ENCODE peak calls at places on chromosomes 12 and 14, in eight cellular contexts. H, N, Y, V, Q, L, I and A are unnamed samples. For H3K4me1, the result is how much of the 10 kb centered on the place peaks cover.

GRCh38 chr14:63046339-63047268 is 1.3 kb upstream of the KCNH5 start:
- DNase-seq in H (no peak), N (peak), Y (no peak), V (no peak), L (peak), Q (no peak), I (no peak), A (no peak)

GRCh38 chr12:59113831-59114273 is 193.5 kb upstream of the LRIG3 start:
- DNase-seq in H (peak), N (peak), V (peak), I (no peak), L (peak), Q (peak), Y (peak), A (peak)

GRCh38 chr14:101616202-101616601 is 54.9 kb downstream of the DIO3 start:
- DNase-seq in N (no peak), Y (no peak), V (no peak), L (no peak), Q (no peak), I (no peak), H (no peak), A (no peak)

GRCh38 chr12:128265566-128265965 is 1.4 kb upstream of the TMEM132C start:
- DNase-seq in H (no peak), N (no peak), Q (no peak), V (no peak), Y (no peak), I (no peak), L (no peak), A (no peak)

GRCh38 chr12:87809916-87810315 is 219.3 kb downstream of the C12orf50 start:
- DNase-seq in I (no peak), N (no peak), Y (no peak), Q (peak), L (no peak), H (no peak), V (no peak), A (no peak)

GRCh38 chr14:21204167-21205025 is 48.5 kb upstream of the OR5AU1 start:
- DNase-seq in Q (no peak), H (no peak), I (no peak), L (no peak), V (no peak), N (no peak), Y (no peak), A (no peak)

GRCh38 chr14:58167057-58167456 is 15.0 kb upstream of the ARMH4 start:
- DNase-seq in Q (no peak), I (no peak), V (no peak), N (no peak), L (no peak), Y (no peak), H (no peak), A (no peak)

GRCh38 chr12:125271850-125272249 is 206.6 kb downstream of the AACS start:
- DNase-seq in I (no peak), L (no peak), Y (no peak), V (no peak), H (no peak), N (no peak), Q (no peak), A (no peak)

GRCh38 chr12:94561943-94562411 is 88.4 kb downstream of the TMCC3 start:
- DNase-seq in Y (no peak), Q (no peak), I (no peak), N (peak), V (no peak), L (no peak), H (peak), A (no peak)

GRCh38 chr14:28870033-28870564 is 103.5 kb downstream of the FOXG1 start:
- DNase-seq in N (no peak), Q (peak), H (no peak), V (no peak), I (no peak), L (no peak), Y (no peak), A (no peak)

GRCh38 chr12:22275847-22276246 is 58.7 kb downstream of the ST8SIA1 start:
- DNase-seq in Q (peak), Y (peak), V (no peak), N (peak), L (no peak), H (peak), I (no peak), A (peak)

GRCh38 chr12:118015306-118015705 is 1.2 kb upstream of the RFC5 start:
- DNase-seq in Y (no peak), I (no peak), V (no peak), N (peak), L (no peak), Q (no peak), H (no peak), A (no peak)

GRCh38 chr14:105315211-105315721 is 718 bp downstream of the PACS2 start:
- DNase-seq in I (no peak), N (peak), H (no peak), Y (peak), V (no peak), L (peak), Q (peak), A (peak)

GRCh38 chr12:40034712-40035111 is 71.2 kb downstream of the SLC2A13 start:
- DNase-seq in N (no peak), Y (no peak), I (no peak), L (peak), V (no peak), H (no peak), Q (no peak), A (no peak)

GRCh38 chr14:76267322-76268012 is 108.5 kb upstream of the ESRRB start:
- DNase-seq in H (peak), V (no peak), I (no peak), L (peak), N (peak), Y (peak), Q (peak), A (peak)

GRCh38 chr14:21215879-21216251 is 53.4 kb downstream of the HNRNPC start:
- DNase-seq in V (no peak), L (no peak), Y (no peak), H (no peak), N (no peak), I (no peak), Q (no peak), A (no peak)

GRCh38 chr14:90532826-90533525 is 136.1 kb downstream of the CALM1 start:
- DNase-seq in I (no peak), V (no peak), L (no peak), Y (no peak), N (no peak), Q (peak), H (no peak), A (no peak)

GRCh38 chr12:79344855-79345840 is 345.6 kb downstream of the PAWR start:
- DNase-seq in Y (no peak), Q (no peak), V (peak), I (no peak), L (peak), H (no peak), N (peak), A (peak)

GRCh38 chr12:95473440-95473946 is 459 bp upstream of the METAP2 start:
- DNase-seq in V (no peak), L (peak), Y (peak), H (no peak), I (no peak), N (no peak), Q (no peak), A (peak)

GRCh38 chr12:93302331-93303229 is 75.1 kb upstream of the NUDT4 start:
- DNase-seq in N (no peak), L (no peak), I (no peak), Q (peak), H (no peak), Y (no peak), V (peak), A (no peak)

GRCh38 chr12:75623631-75624118 is 112.3 kb upstream of the KRR1 start:
- DNase-seq in H (no peak), Q (no peak), I (no peak), Y (no peak), L (peak), V (no peak), N (peak), A (peak)

GRCh38 chr12:116735951-116736599 is 1.8 kb downstream of the SPRING1 start:
- DNase-seq in H (no peak), Y (no peak), N (peak), I (no peak), V (no peak), L (no peak), Q (peak), A (peak)

DNA sequence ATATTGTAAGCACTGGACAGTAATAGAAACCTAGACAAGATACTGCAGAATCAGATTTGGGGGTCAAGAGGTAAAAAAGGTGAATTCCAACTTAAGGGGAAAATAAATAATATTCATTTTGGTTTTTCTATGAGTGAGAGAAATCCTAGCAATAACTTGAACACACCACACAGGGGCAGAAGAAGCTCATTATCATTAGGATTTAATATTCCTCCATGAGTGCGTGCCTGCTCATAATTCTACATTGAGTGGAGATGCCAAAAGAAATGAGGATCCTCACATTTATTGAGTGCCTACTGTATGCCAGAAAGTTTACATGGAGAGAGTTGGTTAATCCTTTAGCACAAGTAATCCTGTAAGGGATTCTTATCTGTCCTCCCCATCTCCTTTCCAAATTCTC is 40.5 kb upstream of the C14orf132 start:
- DNase-seq in V (no peak), H (no peak), L (no peak), N (no peak), I (no peak), Q (peak), Y (no peak), A (no peak)
- TF ChIP-seq CTCF in V (peak), H (peak), L (peak), N (peak), I (peak), Q (peak), Y (peak), A (peak)

GRCh38 chr14:74616507-74616906 is 4.5 kb upstream of the LTBP2 start:
- DNase-seq in V (no peak), H (no peak), N (peak), L (no peak), I (no peak), Q (peak), Y (no peak), A (no peak)
- H3K4me1 ChIP-seq in V (under half), H (half or more), N (under half), L (under half), I (half or more), Q (half or more), Y (half or more), A (under half)

GRCh38 chr12:69602954-69603353 is 7.8 kb downstream of the LRRC10 start:
- DNase-seq in I (no peak), V (no peak), Q (no peak), H (no peak), N (no peak), Y (no peak), L (peak), A (no peak)
- TF ChIP-seq CTCF in I (no peak), V (peak), Q (no peak), H (no peak), N (peak), Y (no peak), L (peak), A (peak)

GRCh38 chr14:68789798-68790655 is 2.8 kb downstream of the ZFP36L1 start:
- DNase-seq in H (no peak), L (peak), Q (peak), Y (peak), N (peak), V (no peak), I (peak), A (no peak)

GRCh38 chr14:68786491-68787234 is 6.2 kb downstream of the ZFP36L1 start:
- DNase-seq in L (peak), V (no peak), N (peak), I (peak), H (no peak), Q (peak), Y (no peak), A (no peak)

GRCh38 chr14:68789002-68789797 is 3.7 kb downstream of the ZFP36L1 start:
- DNase-seq in N (peak), I (peak), L (peak), Y (peak), Q (peak), H (peak), V (peak), A (no peak)

GRCh38 chr14:68787235-68787727 is 5.6 kb downstream of the ZFP36L1 start:
- DNase-seq in I (peak), Y (no peak), V (no peak), L (peak), N (peak), H (no peak), Q (peak), A (no peak)

DNA sequence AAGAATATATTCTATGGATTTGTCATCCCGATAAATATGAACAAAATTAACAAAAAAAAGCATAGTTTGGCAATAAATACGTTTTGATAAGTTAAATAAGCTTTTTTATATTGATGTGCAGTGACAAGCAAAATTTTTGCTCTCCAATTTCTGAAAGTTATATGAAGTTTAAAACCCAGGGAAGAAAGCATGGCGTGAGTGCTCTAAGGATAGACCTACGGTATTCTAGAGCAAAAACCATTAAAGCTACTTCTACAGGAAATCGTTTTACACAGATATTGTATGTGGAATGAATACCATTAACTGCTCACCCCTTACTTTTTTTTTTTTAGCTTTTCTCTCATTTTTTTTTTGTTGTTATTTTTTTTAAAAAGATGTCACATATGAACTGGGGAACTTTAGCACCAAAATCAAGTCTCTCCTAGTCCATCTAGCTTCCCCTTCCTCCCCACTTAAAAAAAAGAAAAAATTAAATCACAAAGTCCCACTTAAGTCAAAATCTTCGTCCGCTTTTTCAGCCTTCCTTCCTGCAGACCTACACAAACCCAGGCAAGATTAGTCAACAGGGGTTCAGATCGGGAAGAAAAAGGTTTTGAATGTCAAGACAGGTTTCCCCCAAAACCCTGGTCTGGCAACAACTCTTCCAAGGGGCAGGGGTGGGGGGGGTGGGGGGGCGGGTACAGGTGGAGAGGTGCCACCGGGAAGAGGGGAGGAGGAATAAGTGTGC is 4.4 kb downstream of the ZFP36L1 start:
- DNase-seq in V (no peak), I (no peak), N (no peak), Q (no peak), Y (no peak), H (no peak), L (no peak), A (no peak)
- H3K4me1 ChIP-seq in V (under half), I (under half), N (under half), Q (under half), Y (under half), H (half or more), L (under half), A (half or more)

DNA sequence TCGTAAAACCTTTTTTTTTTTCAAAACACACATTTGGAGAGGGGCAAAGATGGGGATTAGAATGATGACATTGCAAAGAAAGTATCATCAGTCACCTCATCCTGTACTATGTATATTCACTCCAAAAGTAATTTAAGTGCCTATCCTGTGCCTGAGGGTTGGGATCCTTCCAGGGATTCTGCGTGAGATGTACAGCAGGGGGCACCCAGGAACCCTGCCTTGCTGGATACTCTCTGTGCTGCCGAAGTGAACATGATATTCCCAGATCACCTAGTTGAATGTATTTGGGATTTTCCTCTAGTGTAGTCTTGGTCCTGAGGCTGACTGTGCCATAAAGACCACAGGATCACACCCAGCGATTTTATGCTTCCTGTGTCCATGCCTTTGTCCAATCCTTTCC is 372.7 kb downstream of the IPO8 start:
- DNase-seq in L (no peak), N (no peak), H (no peak), V (no peak), I (no peak), Q (no peak), Y (no peak), A (no peak)
- TF ChIP-seq CTCF in L (no peak), N (no peak), H (peak), V (peak), I (no peak), Q (no peak), Y (no peak), A (no peak)

DNA sequence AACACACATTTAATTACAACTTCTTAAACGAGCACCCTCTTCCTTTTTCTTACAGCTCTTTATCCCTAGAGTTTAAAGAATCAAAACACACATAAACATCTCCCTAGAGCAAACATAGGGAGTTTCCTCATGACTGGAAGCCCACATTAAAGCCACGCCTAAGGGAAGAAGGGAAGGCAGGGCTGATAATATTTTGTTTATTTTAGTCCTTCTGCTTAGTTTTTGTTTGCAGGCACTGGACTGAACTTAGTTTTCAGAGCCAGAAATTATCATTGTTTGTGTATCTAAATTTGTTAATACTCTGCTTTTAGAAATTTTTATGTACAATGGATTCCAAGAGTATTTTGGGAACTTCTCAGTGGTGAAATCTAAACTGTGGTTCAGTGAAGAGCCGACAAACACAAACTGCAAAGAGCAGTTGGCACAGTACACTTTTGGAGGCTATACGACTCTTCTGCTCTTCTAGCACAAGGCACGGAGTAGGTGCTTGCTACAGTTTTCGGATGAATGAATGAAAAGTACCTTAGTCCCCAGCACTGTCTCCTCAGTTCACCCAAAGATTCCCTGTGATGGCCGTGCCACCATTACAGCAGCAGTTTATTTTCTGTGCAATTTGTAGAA is 17.6 kb upstream of the AMIGO2 start:
- DNase-seq in H (no peak), Q (no peak), L (no peak), V (no peak), I (no peak), Y (no peak), N (no peak), A (no peak)
- H3K4me1 ChIP-seq in H (under half), Q (half or more), L (under half), V (under half), I (under half), Y (under half), N (under half), A (under half)

GRCh38 chr12:6057693-6058092 is 66.8 kb downstream of the VWF start:
- DNase-seq in N (peak), I (no peak), Y (no peak), V (peak), L (peak), H (no peak), Q (peak), A (no peak)
- TF ChIP-seq CTCF in N (peak), I (no peak), Y (no peak), V (no peak), L (no peak), H (no peak), Q (no peak), A (no peak)